ENCODE peak calls at places on chromosome 7, in five cellular contexts. One of them, this sample, is unnamed.

GRCh38 chr7:143229054-143229790 is 7.4 kb downstream of the TAS2R40 start:
- DNase-seq in kidney: no peak
- DNase-seq in foreskin fibroblast: peak
- DNase-seq in pancreas: no peak
- DNase-seq in HepG2: no peak
- DNase-seq in this sample: no peak

GRCh38 chr7:83413831-83414230 is 235.1 kb downstream of the SEMA3E start:
- DNase-seq in kidney: no peak
- DNase-seq in foreskin fibroblast: peak
- DNase-seq in pancreas: no peak
- DNase-seq in HepG2: no peak
- DNase-seq in this sample: no peak

GRCh38 chr7:127938588-127938987 is 92.6 kb downstream of the LRRC4 start:
- DNase-seq in kidney: no peak
- DNase-seq in foreskin fibroblast: peak
- DNase-seq in pancreas: no peak
- DNase-seq in HepG2: no peak
- DNase-seq in this sample: peak

GRCh38 chr7:124130-124949 is 68.0 kb upstream of the FAM20C start:
- DNase-seq in kidney: no peak
- DNase-seq in foreskin fibroblast: no peak
- DNase-seq in pancreas: no peak
- DNase-seq in HepG2: no peak
- DNase-seq in this sample: no peak

GRCh38 chr7:123305840-123306375 is 106.1 kb upstream of the SLC13A1 start:
- DNase-seq in kidney: no peak
- DNase-seq in foreskin fibroblast: no peak
- DNase-seq in pancreas: no peak
- DNase-seq in HepG2: no peak
- DNase-seq in this sample: no peak

GRCh38 chr7:47536705-47537611 is 45.0 kb downstream of the TNS3 start:
- DNase-seq in kidney: peak
- DNase-seq in foreskin fibroblast: peak
- DNase-seq in pancreas: peak
- DNase-seq in HepG2: no peak
- DNase-seq in this sample: no peak

GRCh38 chr7:23205861-23206510 is 24.1 kb downstream of the NUP42 start:
- DNase-seq in kidney: peak
- DNase-seq in foreskin fibroblast: peak
- DNase-seq in pancreas: no peak
- DNase-seq in HepG2: no peak
- DNase-seq in this sample: no peak

GRCh38 chr7:73487486-73487885 is 34.6 kb downstream of the BAZ1B start:
- DNase-seq in kidney: no peak
- DNase-seq in foreskin fibroblast: no peak
- DNase-seq in pancreas: no peak
- DNase-seq in HepG2: no peak
- DNase-seq in this sample: no peak

GRCh38 chr7:149321978-149322541 is 60.1 kb downstream of the ZNF783 start:
- DNase-seq in kidney: no peak
- DNase-seq in foreskin fibroblast: peak
- DNase-seq in pancreas: no peak
- DNase-seq in HepG2: no peak
- DNase-seq in this sample: no peak

GRCh38 chr7:128352138-128352537 is 8.4 kb upstream of the RBM28 start:
- DNase-seq in kidney: peak
- DNase-seq in foreskin fibroblast: peak
- DNase-seq in pancreas: peak
- DNase-seq in HepG2: peak
- DNase-seq in this sample: no peak

GRCh38 chr7:55183897-55184296 is 165.1 kb downstream of the EGFR start:
- DNase-seq in kidney: no peak
- DNase-seq in foreskin fibroblast: no peak
- DNase-seq in pancreas: no peak
- DNase-seq in HepG2: no peak
- DNase-seq in this sample: no peak

GRCh38 chr7:98868450-98868849 is 1.4 kb downstream of the TMEM130 start:
- DNase-seq in kidney: no peak
- DNase-seq in foreskin fibroblast: no peak
- DNase-seq in pancreas: no peak
- DNase-seq in HepG2: no peak
- DNase-seq in this sample: no peak

GRCh38 chr7:144452064-144452463 is 48.6 kb upstream of the NOBOX start:
- DNase-seq in kidney: no peak
- DNase-seq in foreskin fibroblast: no peak
- DNase-seq in pancreas: no peak
- DNase-seq in HepG2: no peak
- DNase-seq in this sample: no peak

GRCh38 chr7:144459635-144460034 is 56.1 kb upstream of the NOBOX start:
- DNase-seq in kidney: no peak
- DNase-seq in foreskin fibroblast: no peak
- DNase-seq in pancreas: no peak
- DNase-seq in HepG2: no peak
- DNase-seq in this sample: no peak

GRCh38 chr7:144455040-144455404 is 51.5 kb upstream of the NOBOX start:
- DNase-seq in kidney: no peak
- DNase-seq in foreskin fibroblast: no peak
- DNase-seq in pancreas: no peak
- DNase-seq in HepG2: no peak
- DNase-seq in this sample: no peak

GRCh38 chr7:144454256-144455039 is 51.0 kb upstream of the NOBOX start:
- DNase-seq in kidney: no peak
- DNase-seq in foreskin fibroblast: no peak
- DNase-seq in pancreas: no peak
- DNase-seq in HepG2: no peak
- DNase-seq in this sample: no peak
- TF ChIP-seq CTCF in kidney: peak
- TF ChIP-seq CTCF in foreskin fibroblast: peak
- TF ChIP-seq CTCF in pancreas: no peak
- TF ChIP-seq CTCF in HepG2: no peak
- TF ChIP-seq CTCF in this sample: no peak

GRCh38 chr7:12570148-12570528 is 382 bp upstream of the SCIN start:
- DNase-seq in kidney: peak
- DNase-seq in foreskin fibroblast: no peak
- DNase-seq in pancreas: no peak
- DNase-seq in HepG2: no peak
- DNase-seq in this sample: no peak

GRCh38 chr7:12571691-12572090 is 1.2 kb downstream of the SCIN start:
- DNase-seq in kidney: no peak
- DNase-seq in foreskin fibroblast: no peak
- DNase-seq in pancreas: no peak
- DNase-seq in HepG2: no peak
- DNase-seq in this sample: no peak

GRCh38 chr7:12572941-12573340 is 2.4 kb downstream of the SCIN start:
- DNase-seq in kidney: no peak
- DNase-seq in foreskin fibroblast: peak
- DNase-seq in pancreas: no peak
- DNase-seq in HepG2: no peak
- DNase-seq in this sample: no peak

GRCh38 chr7:12570529-12571461 is at the start of gene SCIN:
- DNase-seq in kidney: peak
- DNase-seq in foreskin fibroblast: peak
- DNase-seq in pancreas: peak
- DNase-seq in HepG2: no peak
- DNase-seq in this sample: no peak

GRCh38 chr7:12573885-12574284 is 3.4 kb downstream of the SCIN start:
- DNase-seq in kidney: no peak
- DNase-seq in foreskin fibroblast: no peak
- DNase-seq in pancreas: no peak
- DNase-seq in HepG2: no peak
- DNase-seq in this sample: no peak
- H3K4me3 ChIP-seq in kidney: peak
- H3K4me3 ChIP-seq in foreskin fibroblast: no peak
- H3K4me3 ChIP-seq in pancreas: no peak
- H3K4me3 ChIP-seq in HepG2: no peak
- H3K4me3 ChIP-seq in this sample: no peak

GRCh38 chr7:37920305-37920618 is 178 bp upstream of the EPDR1 start:
- DNase-seq in kidney: no peak
- DNase-seq in foreskin fibroblast: no peak
- DNase-seq in pancreas: no peak
- DNase-seq in HepG2: no peak
- DNase-seq in this sample: no peak

GRCh38 chr7:37921340-37921805 is 933 bp downstream of the EPDR1 start:
- DNase-seq in kidney: peak
- DNase-seq in foreskin fibroblast: peak
- DNase-seq in pancreas: no peak
- DNase-seq in HepG2: peak
- DNase-seq in this sample: no peak

GRCh38 chr7:37921876-37922275 is 1.4 kb downstream of the EPDR1 start:
- DNase-seq in kidney: no peak
- DNase-seq in foreskin fibroblast: no peak
- DNase-seq in pancreas: no peak
- DNase-seq in HepG2: no peak
- DNase-seq in this sample: no peak

GRCh38 chr7:37918526-37918925 is 1.9 kb upstream of the SFRP4 start:
- DNase-seq in kidney: no peak
- DNase-seq in foreskin fibroblast: no peak
- DNase-seq in pancreas: no peak
- DNase-seq in HepG2: no peak
- DNase-seq in this sample: no peak

DNA sequence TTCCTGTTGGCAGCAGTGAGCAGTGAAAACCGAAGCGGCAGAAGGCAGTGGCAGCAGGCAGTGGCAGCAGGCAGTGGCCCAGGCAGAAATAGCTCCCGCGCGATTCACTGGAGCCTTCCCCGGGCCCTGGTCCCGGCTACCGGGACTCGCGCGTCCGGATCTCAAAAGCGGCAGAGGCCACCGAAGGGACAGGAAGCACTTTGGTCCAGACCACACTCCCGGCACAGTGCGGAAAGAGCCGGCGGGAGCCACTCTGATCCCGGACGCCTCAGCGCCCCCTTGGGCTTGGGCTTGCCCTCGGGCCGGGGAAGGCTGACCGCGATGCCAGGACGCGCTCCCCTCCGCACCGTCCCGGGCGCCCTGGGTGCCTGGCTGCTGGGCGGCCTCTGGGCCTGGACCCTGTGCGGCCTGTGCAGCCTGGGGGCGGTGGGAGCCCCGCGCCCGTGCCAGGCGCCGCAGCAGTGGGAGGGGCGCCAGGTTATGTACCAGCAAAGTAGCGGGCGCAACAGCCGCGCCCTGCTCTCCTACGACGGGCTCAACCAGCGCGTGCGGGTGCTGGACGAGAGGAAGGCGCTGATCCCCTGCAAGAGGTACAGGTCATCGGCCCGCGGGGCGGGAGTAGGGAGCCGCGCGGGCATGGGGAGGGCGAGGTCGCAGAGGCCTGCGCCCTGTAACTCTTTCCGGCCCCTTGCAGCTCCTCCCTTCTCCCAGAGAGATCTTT is at the start of gene EPDR1:
- DNase-seq in kidney: peak
- DNase-seq in foreskin fibroblast: peak
- DNase-seq in pancreas: peak
- DNase-seq in HepG2: peak
- DNase-seq in this sample: no peak
- TF ChIP-seq CTCF in kidney: peak
- TF ChIP-seq CTCF in foreskin fibroblast: no peak
- TF ChIP-seq CTCF in pancreas: no peak
- TF ChIP-seq CTCF in HepG2: no peak
- TF ChIP-seq CTCF in this sample: peak

GRCh38 chr7:101936223-101936611 is 118.8 kb downstream of the CUX1 start:
- DNase-seq in kidney: no peak
- DNase-seq in foreskin fibroblast: no peak
- DNase-seq in pancreas: no peak
- DNase-seq in HepG2: no peak
- DNase-seq in this sample: no peak
- H3K4me3 ChIP-seq in kidney: peak
- H3K4me3 ChIP-seq in foreskin fibroblast: no peak
- H3K4me3 ChIP-seq in pancreas: no peak
- H3K4me3 ChIP-seq in HepG2: no peak
- H3K4me3 ChIP-seq in this sample: no peak

GRCh38 chr7:34772296-34772695 is 114.3 kb downstream of the NPSR1 start:
- DNase-seq in kidney: no peak
- DNase-seq in foreskin fibroblast: no peak
- DNase-seq in pancreas: no peak
- DNase-seq in HepG2: no peak
- DNase-seq in this sample: no peak

DNA sequence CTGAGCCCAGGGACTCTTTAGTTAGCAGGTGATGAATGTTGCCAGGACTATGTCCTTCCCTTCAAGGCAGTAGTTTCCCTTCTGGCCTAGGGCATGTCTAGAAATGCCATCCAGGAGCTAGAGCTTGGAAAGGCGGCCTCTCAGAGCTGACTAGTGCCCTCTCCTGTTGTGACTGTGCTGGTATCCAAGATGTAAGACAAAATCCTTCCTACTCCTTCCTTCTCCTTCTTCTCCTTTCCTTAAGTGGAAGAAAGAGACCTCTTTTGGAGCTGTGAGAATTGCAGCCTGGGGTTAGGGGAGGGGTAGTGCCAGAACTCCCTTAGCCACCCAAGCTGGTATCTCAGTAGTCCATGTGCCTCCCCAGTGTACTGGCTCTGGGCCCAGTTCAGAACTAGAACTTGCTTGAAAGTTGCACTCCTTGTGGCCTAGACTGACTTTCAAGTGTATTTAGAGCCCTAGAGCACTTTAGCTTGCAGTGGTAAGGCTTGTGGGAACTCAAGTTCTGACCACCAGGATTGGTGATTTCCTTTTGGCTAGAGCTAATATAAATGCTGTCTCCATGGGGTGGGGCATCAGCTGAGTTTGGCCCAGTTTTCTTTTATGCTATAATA is 118.8 kb downstream of the NPSR1 start:
- DNase-seq in kidney: no peak
- DNase-seq in foreskin fibroblast: no peak
- DNase-seq in pancreas: no peak
- DNase-seq in HepG2: no peak
- DNase-seq in this sample: no peak
- TF ChIP-seq CTCF in kidney: no peak
- TF ChIP-seq CTCF in foreskin fibroblast: no peak
- TF ChIP-seq CTCF in pancreas: no peak
- TF ChIP-seq CTCF in HepG2: peak
- TF ChIP-seq CTCF in this sample: no peak

GRCh38 chr7:100107890-100108289 is 6.4 kb downstream of the AP4M1 start:
- DNase-seq in kidney: peak
- DNase-seq in foreskin fibroblast: no peak
- DNase-seq in pancreas: no peak
- DNase-seq in HepG2: no peak
- DNase-seq in this sample: no peak
- H3K4me3 ChIP-seq in kidney: no peak
- H3K4me3 ChIP-seq in foreskin fibroblast: no peak
- H3K4me3 ChIP-seq in pancreas: no peak
- H3K4me3 ChIP-seq in HepG2: no peak
- H3K4me3 ChIP-seq in this sample: no peak

GRCh38 chr7:45178241-45179225 is 20.9 kb downstream of the RAMP3 start:
- DNase-seq in kidney: peak
- DNase-seq in foreskin fibroblast: no peak
- DNase-seq in pancreas: peak
- DNase-seq in HepG2: peak
- DNase-seq in this sample: no peak
- TF ChIP-seq CTCF in kidney: no peak
- TF ChIP-seq CTCF in foreskin fibroblast: no peak
- TF ChIP-seq CTCF in pancreas: no peak
- TF ChIP-seq CTCF in HepG2: peak
- TF ChIP-seq CTCF in this sample: no peak